ENCODE peak calls at places on chromosomes 4 and X, in ten cellular contexts. M is A549, U is cardiac fibroblast, A is upper lobe of right lung, S is cardiac muscle cell, I is esophagus squamous epithelium, K is mesothelial cell of epicardium, H is IMR-90, W is sigmoid colon, B is transverse colon. D is an unnamed sample.

GRCh38 chr4:119735136-119735770 is 106.6 kb upstream of the PDE5A start:
- DNase-seq in M (peak; percentile 18), U (peak; percentile 59), A (no peak), S (no peak), I (no peak), K (no peak), H (peak; percentile 99), W (no peak), B (no peak), D (no peak)

GRCh38 chrX:126770179-126770578 is 49.4 kb upstream of the PRR32 start:
- DNase-seq in M (peak; percentile 27), U (no peak), A (no peak), S (peak; percentile 51), I (no peak), K (no peak), H (no peak), W (no peak), B (no peak), D (no peak)

GRCh38 chrX:19906293-19906692 is 18.9 kb upstream of the SH3KBP1 start:
- DNase-seq in M (peak; percentile 25), U (no peak), A (no peak), S (no peak), I (no peak), K (no peak), H (no peak), W (no peak), B (no peak), D (no peak)

GRCh38 chrX:642436-643210 is 12.0 kb downstream of the SHOX start:
- DNase-seq in M (no peak), U (no peak), A (no peak), S (no peak), I (no peak), K (no peak), H (no peak), W (no peak), B (no peak), D (no peak)

GRCh38 chr4:2413821-2414610 is 4.4 kb downstream of the ZFYVE28 start:
- DNase-seq in M (no peak), U (peak; percentile 64), A (peak; percentile 65), S (no peak), I (no peak), K (no peak), H (no peak), W (no peak), B (peak; percentile 87), D (no peak)

GRCh38 chr4:182017038-182017437 is 226.2 kb upstream of the TENM3 start:
- DNase-seq in M (no peak), U (no peak), A (no peak), S (no peak), I (no peak), K (no peak), H (no peak), W (no peak), B (no peak), D (no peak)

GRCh38 chr4:108029731-108030130 is 40.0 kb downstream of the HADH start:
- DNase-seq in M (no peak), U (no peak), A (no peak), S (no peak), I (no peak), K (no peak), H (peak; percentile 59), W (no peak), B (no peak), D (no peak)

GRCh38 chr4:105471566-105472176 is 2.2 kb downstream of the PPA2 start:
- DNase-seq in M (peak; percentile 69), U (peak; percentile 84), A (no peak), S (peak; percentile 73), I (peak; percentile 23), K (peak; percentile 55), H (peak; percentile 79), W (peak; percentile 82), B (peak; percentile 78), D (no peak)

GRCh38 chr4:109077486-109077885 is 225.0 kb downstream of the COL25A1 start:
- DNase-seq in M (no peak), U (no peak), A (no peak), S (peak; percentile 17), I (no peak), K (no peak), H (no peak), W (no peak), B (no peak), D (no peak)

GRCh38 chrX:17882680-17883079 is 21.6 kb upstream of the RAI2 start:
- DNase-seq in M (no peak), U (no peak), A (no peak), S (no peak), I (no peak), K (no peak), H (no peak), W (no peak), B (no peak), D (no peak)

GRCh38 chrX:130295519-130296314 is 27.0 kb upstream of the ZNF280C start:
- DNase-seq in M (no peak), U (no peak), A (no peak), S (no peak), I (no peak), K (no peak), H (peak; percentile 1), W (no peak), B (no peak), D (no peak)

GRCh38 chrX:102712967-102713677 is 874 bp downstream of the GPRASP2 start:
- DNase-seq in M (peak; percentile 70), U (peak; percentile 72), A (peak; percentile 60), S (peak; percentile 35), I (no peak), K (peak; percentile 47), H (peak; percentile 41), W (peak; percentile 88), B (peak; percentile 55), D (peak; percentile 19)

GRCh38 chr4:28225005-28225404 is 1364.4 kb downstream of the STIM2 start:
- DNase-seq in M (peak; percentile 60), U (peak; percentile 57), A (no peak), S (peak; percentile 55), I (no peak), K (peak; percentile 40), H (peak; percentile 67), W (no peak), B (no peak), D (no peak)

GRCh38 chrX:149312936-149313432 is 192.1 kb downstream of the IDS start:
- DNase-seq in M (no peak), U (peak; percentile 5), A (no peak), S (no peak), I (no peak), K (no peak), H (no peak), W (no peak), B (no peak), D (no peak)

GRCh38 chr4:104629601-104630000 is 134.9 kb upstream of the CXXC4 start:
- DNase-seq in M (no peak), U (no peak), A (no peak), S (no peak), I (no peak), K (no peak), H (no peak), W (no peak), B (no peak), D (no peak)

GRCh38 chrX:110143454-110144210 is 140.7 kb downstream of the TMEM164 start:
- DNase-seq in M (no peak), U (peak; percentile 18), A (no peak), S (no peak), I (no peak), K (no peak), H (no peak), W (no peak), B (no peak), D (no peak)

GRCh38 chrX:36957425-36958328 is 50.5 kb upstream of the FAM47C start:
- DNase-seq in M (peak; percentile 25), U (no peak), A (peak; percentile 79), S (peak; percentile 79), I (no peak), K (peak; percentile 40), H (no peak), W (no peak), B (peak; percentile 17), D (peak; percentile 19)

GRCh38 chrX:139204903-139205667 is 325.5 kb upstream of the F9 start:
- DNase-seq in M (peak; percentile 14), U (no peak), A (peak; percentile 45), S (peak; percentile 47), I (no peak), K (peak; percentile 62), H (no peak), W (peak; percentile 70), B (peak; percentile 26), D (no peak)
- TF ChIP-seq CTCF in M (no peak), U (no peak), A (no peak), S (no peak), I (no peak), K (no peak), H (no peak), W (no peak), B (no peak), D (no peak)

GRCh38 chr4:76279462-76279861 is 27.1 kb upstream of the STBD1 start:
- DNase-seq in M (peak; percentile 11), U (no peak), A (no peak), S (no peak), I (no peak), K (no peak), H (no peak), W (no peak), B (no peak), D (no peak)
- TF ChIP-seq CTCF in M (peak; percentile 29), U (no peak), A (peak; percentile 10), S (no peak), I (peak; percentile 19), K (no peak), H (no peak), W (no peak), B (no peak), D (no peak)

GRCh38 chr4:118076958-118077766 is 42.9 kb downstream of the NDST3 start:
- DNase-seq in M (peak; percentile 21), U (peak; percentile 44), A (no peak), S (no peak), I (no peak), K (no peak), H (peak; percentile 34), W (no peak), B (peak; percentile 11), D (no peak)
- TF ChIP-seq CTCF in M (peak; percentile 33), U (peak; percentile 22), A (peak; percentile 33), S (peak; percentile 67), I (no peak), K (no peak), H (peak; percentile 55), W (no peak), B (peak; percentile 32), D (peak; percentile 60)

GRCh38 chrX:16136080-16136479 is 12.7 kb downstream of the GRPR start:
- DNase-seq in M (no peak), U (no peak), A (no peak), S (no peak), I (no peak), K (no peak), H (peak; percentile 18), W (no peak), B (no peak), D (no peak)

GRCh38 chrX:16140448-16140847 is 17.1 kb downstream of the GRPR start:
- DNase-seq in M (no peak), U (no peak), A (no peak), S (no peak), I (no peak), K (no peak), H (no peak), W (no peak), B (no peak), D (no peak)

GRCh38 chrX:16140983-16141382 is 17.6 kb downstream of the GRPR start:
- DNase-seq in M (no peak), U (no peak), A (no peak), S (no peak), I (no peak), K (no peak), H (no peak), W (no peak), B (no peak), D (no peak)

GRCh38 chrX:16137416-16138107 is 14.2 kb downstream of the GRPR start:
- DNase-seq in M (no peak), U (no peak), A (no peak), S (no peak), I (no peak), K (no peak), H (no peak), W (no peak), B (no peak), D (no peak)

GRCh38 chrX:16138108-16138427 is 14.7 kb downstream of the GRPR start:
- DNase-seq in M (peak; percentile 27), U (peak; percentile 6), A (no peak), S (peak; percentile 36), I (no peak), K (no peak), H (no peak), W (no peak), B (no peak), D (no peak)
- TF ChIP-seq CTCF in M (peak; percentile 24), U (peak; percentile 22), A (no peak), S (no peak), I (no peak), K (no peak), H (no peak), W (no peak), B (no peak), D (no peak)